ENCODE peak calls at places on chromosomes 6 and 20, in six cellular contexts. M, C, B, Y, W and K are unnamed samples.
A peak's percentile ranks its signal among the peaks of the same experiment; 100 is the strongest.

GRCh38 chr20:37357481-37358365 is 11.8 kb downstream of the SRC start:
- DNase-seq in M (no peak), C (no peak), B (no peak), Y (no peak), W (no peak), K (no peak)

GRCh38 chr6:143596857-143597256 is 80.9 kb upstream of the PHACTR2 start:
- DNase-seq in M (peak; percentile 21), C (no peak), B (peak; percentile 64), Y (no peak), W (no peak), K (peak; percentile 14)

GRCh38 chr20:35232575-35232974 is 6.1 kb downstream of the MMP24 start:
- DNase-seq in M (no peak), C (no peak), B (peak; percentile 5), Y (no peak), W (no peak), K (peak; percentile 89)

GRCh38 chr20:37567671-37568588 is 40.3 kb upstream of the BLCAP start:
- DNase-seq in M (peak; percentile 72), C (no peak), B (no peak), Y (peak; percentile 50), W (no peak), K (no peak)

GRCh38 chr6:46816626-46817025 is 23.4 kb downstream of the MEP1A start:
- DNase-seq in M (no peak), C (no peak), B (no peak), Y (no peak), W (peak; percentile 93), K (no peak)

GRCh38 chr20:14360386-14360785 is 23.0 kb upstream of the FLRT3 start:
- DNase-seq in M (no peak), C (no peak), B (no peak), Y (no peak), W (peak; percentile 43), K (no peak)

GRCh38 chr6:39063520-39063919 is 14.9 kb downstream of the GLP1R start:
- DNase-seq in M (no peak), C (no peak), B (no peak), Y (no peak), W (no peak), K (no peak)

GRCh38 chr6:93454533-93454932 is 35.2 kb upstream of the EPHA7 start:
- DNase-seq in M (peak; percentile 59), C (no peak), B (no peak), Y (no peak), W (no peak), K (no peak)

GRCh38 chr6:157644043-157644810 is 178.8 kb upstream of the SNX9 start:
- DNase-seq in M (no peak), C (no peak), B (peak; percentile 37), Y (no peak), W (peak; percentile 39), K (no peak)

GRCh38 chr6:46184114-46184513 is 13.3 kb upstream of the ENPP5 start:
- DNase-seq in M (peak; percentile 24), C (peak; percentile 42), B (peak; percentile 69), Y (no peak), W (peak; percentile 68), K (peak; percentile 91)

GRCh38 chr6:90294614-90294988 is 2.0 kb downstream of the BACH2 start:
- DNase-seq in M (peak; percentile 51), C (no peak), B (no peak), Y (no peak), W (no peak), K (no peak)

GRCh38 chr6:2589171-2589661 is 161.5 kb downstream of the MYLK4 start:
- DNase-seq in M (peak; percentile 36), C (peak; percentile 60), B (no peak), Y (no peak), W (peak; percentile 97), K (no peak)

DNA sequence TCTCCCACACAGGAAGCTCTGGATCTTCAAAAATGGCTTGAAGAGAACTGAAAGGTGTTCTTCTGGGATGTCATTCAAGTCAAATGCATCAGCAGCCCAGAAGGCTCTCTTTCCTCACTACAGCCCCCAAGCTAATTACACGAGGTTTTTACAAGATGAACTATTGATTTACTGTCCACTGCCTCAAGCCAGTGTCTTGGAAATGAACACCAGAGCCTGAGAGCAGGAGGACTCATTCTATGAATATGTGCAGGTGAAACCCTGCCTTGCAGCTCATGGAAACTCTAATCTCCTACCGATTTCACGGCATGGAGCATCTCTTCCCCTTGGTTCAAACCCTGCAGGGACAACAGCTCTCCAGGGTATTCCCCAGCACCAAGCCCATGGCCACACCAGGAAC is 98.9 kb upstream of the CST7 start:
- DNase-seq in M (no peak), C (no peak), B (no peak), Y (no peak), W (no peak), K (no peak)
- TF ChIP-seq CTCF in M (no peak), C (no peak), B (no peak), Y (no peak), W (no peak), K (no peak)

GRCh38 chr20:64101731-64102621 is 5.4 kb downstream of the NPBWR2 start:
- DNase-seq in M (peak; percentile 87), C (peak; percentile 32), B (no peak), Y (peak; percentile 91), W (no peak), K (no peak)
- TF ChIP-seq EZH2 in M (no peak), C (no peak), B (peak; percentile 79), Y (no peak), W (no peak), K (peak; percentile 83)

GRCh38 chr6:26129656-26130055 is 42.4 kb downstream of the HFE start:
- DNase-seq in M (no peak), C (no peak), B (no peak), Y (no peak), W (no peak), K (no peak)

GRCh38 chr6:26131618-26132017 is 44.4 kb downstream of the HFE start:
- DNase-seq in M (no peak), C (no peak), B (no peak), Y (no peak), W (no peak), K (no peak)

GRCh38 chr6:26128013-26128771 is 41.0 kb downstream of the HFE start:
- DNase-seq in M (no peak), C (no peak), B (no peak), Y (no peak), W (no peak), K (no peak)

GRCh38 chr6:26133730-26134129 is 46.5 kb downstream of the HFE start:
- DNase-seq in M (no peak), C (no peak), B (no peak), Y (no peak), W (no peak), K (no peak)

DNA sequence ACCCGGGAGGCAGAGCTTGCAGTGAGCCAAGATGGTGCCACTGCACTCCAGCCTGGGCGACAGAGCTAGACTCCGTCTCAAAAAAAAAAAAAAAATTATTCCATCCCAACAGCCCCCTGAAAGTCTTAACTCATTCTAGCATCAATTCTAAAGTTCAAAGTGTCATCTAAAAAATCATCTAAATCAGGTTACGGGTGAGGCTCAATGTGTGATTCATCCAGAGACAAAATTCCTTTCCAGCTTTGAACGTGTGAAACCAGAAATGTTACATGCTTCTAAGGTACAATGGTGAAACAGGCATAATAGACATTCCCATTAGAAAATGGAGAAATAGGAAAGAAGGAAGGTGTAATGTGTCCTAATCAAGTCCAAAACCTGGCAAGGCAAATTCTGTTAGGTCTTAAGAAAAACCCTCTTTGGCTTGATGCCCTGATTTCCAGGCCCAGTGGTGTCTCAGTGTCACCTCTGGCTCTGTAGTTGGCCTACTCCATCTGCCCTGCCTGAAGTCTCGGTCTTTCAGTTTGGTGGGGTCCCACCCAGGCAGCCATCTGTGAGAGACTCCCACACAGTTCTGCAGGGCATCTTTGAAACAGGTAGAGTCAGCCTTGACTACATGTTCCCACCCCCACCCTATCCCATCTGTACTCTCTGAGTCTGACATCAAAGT is 43.5 kb downstream of the HFE start:
- DNase-seq in M (no peak), C (peak; percentile 77), B (no peak), Y (no peak), W (peak; percentile 26), K (no peak)
- H3K4me1 ChIP-seq in M (no peaks in the 10 kb centered on the region), C (peaks cover 38% of the 10 kb centered on the region), B (no peaks in the 10 kb centered on the region), Y (peaks cover 32% of the 10 kb centered on the region), W (peaks cover 12% of the 10 kb centered on the region), K (peaks cover 5% of the 10 kb centered on the region)

DNA sequence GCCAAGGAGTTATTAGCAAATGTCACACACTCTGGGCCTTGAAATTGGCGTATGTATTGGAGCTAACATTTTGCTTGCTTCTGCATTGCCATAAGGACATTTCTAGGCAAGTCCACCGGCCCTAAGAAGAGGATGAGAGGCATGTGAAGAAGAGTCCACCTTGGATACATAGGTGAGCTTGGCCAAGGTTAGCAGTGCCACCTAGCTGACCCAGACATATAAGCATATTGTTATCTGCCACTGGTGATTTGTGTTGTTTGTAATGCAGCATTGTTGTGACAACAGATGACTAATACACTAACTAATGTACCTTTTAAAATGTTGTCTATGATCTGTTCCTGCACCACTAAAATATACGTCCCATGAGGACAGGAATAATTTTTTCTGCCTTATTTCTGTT is 24.8 kb upstream of the HLA-DQA2 start:
- DNase-seq in M (no peak), C (no peak), B (no peak), Y (no peak), W (no peak), K (no peak)
- TF ChIP-seq CTCF in M (peak; percentile 11), C (no peak), B (no peak), Y (peak; percentile 8), W (no peak), K (no peak)

GRCh38 chr6:150600302-150601017 is 775 bp downstream of the PLEKHG1 start:
- DNase-seq in M (peak; percentile 95), C (peak; percentile 78), B (peak; percentile 53), Y (peak; percentile 39), W (peak; percentile 90), K (peak; percentile 75)
- TF ChIP-seq EZH2 in M (no peak), C (no peak), B (peak; percentile 88), Y (no peak), W (no peak), K (peak; percentile 67)